ENCODE peak calls at places on chromosomes 6 and 20, in nine cellular contexts. R is small intestine; W is NCI-H226; F is NCI-H345; E is ELR; B is endothelial cell of umbilical vein; Y is effector memory CD4-positive, alpha-beta T cell; D is M059J; H is BJ. Q is an unnamed sample.
A peak's percentile ranks its signal among the peaks of the same experiment; 100 is the strongest.

GRCh38 chr20:16462711-16463110 is 110.5 kb downstream of the KIF16B start:
- DNase-seq in E (no peak), F (no peak), W (no peak), Y (no peak), H (no peak), D (no peak), R (no peak), B (no peak), Q (no peak)

GRCh38 chr6:74182992-74183391 is 487.0 kb downstream of the CD109 start:
- DNase-seq in D (no peak), Y (no peak), B (no peak), W (no peak), R (no peak), E (no peak), H (no peak), F (peak; percentile 18), Q (no peak)

GRCh38 chr6:137258170-137258569 is 39.0 kb upstream of the IFNGR1 start:
- DNase-seq in B (no peak), H (no peak), W (no peak), F (no peak), Y (peak; percentile 8), D (peak; percentile 73), E (no peak), R (peak; percentile 22), Q (peak; percentile 63)

GRCh38 chr6:167750956-167751358 is 75.8 kb upstream of the AFDN start:
- DNase-seq in B (no peak), Y (no peak), F (peak; percentile 6), E (no peak), D (no peak), W (no peak), H (no peak), R (peak; percentile 64), Q (peak; percentile 88)

GRCh38 chr6:17968081-17968518 is 19.3 kb downstream of the KIF13A start:
- DNase-seq in B (no peak), W (peak; percentile 69), R (no peak), D (peak; percentile 93), H (no peak), E (peak; percentile 75), F (no peak), Y (no peak), Q (no peak)

GRCh38 chr6:82750570-82750969 is 315.1 kb downstream of the UBE3D start:
- DNase-seq in W (no peak), H (peak; percentile 49), Y (no peak), F (no peak), E (peak; percentile 35), R (no peak), B (no peak), D (peak; percentile 77), Q (no peak)

GRCh38 chr20:58651823-58652605 is 931 bp downstream of the STX16 start:
- DNase-seq in H (no peak), F (peak; percentile 51), Y (peak; percentile 51), D (peak; percentile 89), E (peak; percentile 86), W (peak; percentile 34), R (peak; percentile 80), B (peak; percentile 74), Q (peak; percentile 79)

GRCh38 chr20:4944518-4944917 is 56.8 kb downstream of the SLC23A2 start:
- DNase-seq in H (no peak), F (no peak), W (no peak), R (no peak), Y (no peak), E (no peak), B (no peak), D (peak; percentile 43), Q (no peak)

GRCh38 chr20:13492001-13492480 is 146.7 kb downstream of the TASP1 start:
- DNase-seq in R (no peak), F (no peak), W (peak; percentile 38), D (peak; percentile 59), Y (no peak), E (peak; percentile 13), H (peak; percentile 58), B (no peak), Q (no peak)

GRCh38 chr20:31596831-31597482 is 8.1 kb upstream of the ID1 start:
- DNase-seq in H (no peak), R (no peak), E (no peak), B (no peak), F (no peak), Y (no peak), W (no peak), D (peak; percentile 70), Q (no peak)

GRCh38 chr6:138036955-138037592 is 70.1 kb downstream of the PERP start:
- DNase-seq in D (peak; percentile 69), E (peak; percentile 19), R (peak; percentile 10), W (no peak), F (peak; percentile 49), Y (no peak), B (no peak), H (no peak), Q (no peak)

GRCh38 chr6:56388414-56388752 is 141.0 kb upstream of the COL21A1 start:
- DNase-seq in D (no peak), H (no peak), Y (no peak), F (no peak), E (no peak), B (no peak), W (no peak), R (no peak), Q (no peak)

GRCh38 chr6:142482973-142483372 is 181.2 kb downstream of the ADGRG6 start:
- DNase-seq in F (no peak), R (no peak), H (no peak), E (no peak), B (no peak), Y (no peak), D (no peak), W (no peak), Q (no peak)

GRCh38 chr6:40413231-40413755 is 173.9 kb downstream of the LRFN2 start:
- DNase-seq in B (no peak), F (no peak), H (no peak), Y (no peak), E (no peak), W (no peak), R (no peak), D (no peak), Q (no peak)

GRCh38 chr6:28011716-28012115 is 54.7 kb downstream of the OR2B6 start:
- DNase-seq in W (no peak), R (no peak), H (no peak), D (no peak), F (no peak), E (no peak), Y (no peak), B (no peak), Q (no peak)

GRCh38 chr6:106477158-106477557 is 116.6 kb downstream of the CRYBG1 start:
- DNase-seq in B (no peak), E (no peak), H (no peak), W (no peak), R (no peak), D (no peak), Y (no peak), F (no peak), Q (no peak)

GRCh38 chr6:168314948-168315347 is 4.6 kb downstream of the DACT2 start:
- DNase-seq in D (peak; percentile 3), R (no peak), H (no peak), E (no peak), Y (no peak), W (peak; percentile 26), F (no peak), B (no peak), Q (no peak)

GRCh38 chr6:163169521-163169920 is 245.0 kb upstream of the QKI start:
- DNase-seq in W (no peak), H (no peak), F (no peak), D (no peak), B (no peak), R (no peak), Y (no peak), E (no peak), Q (no peak)

GRCh38 chr6:4599924-4600323 is 176.3 kb upstream of the CDYL start:
- DNase-seq in W (peak; percentile 87), Y (no peak), E (peak; percentile 97), F (no peak), H (no peak), R (no peak), B (peak; percentile 89), D (peak; percentile 99), Q (no peak)

GRCh38 chr6:121897337-121897760 is 461.9 kb downstream of the GJA1 start:
- DNase-seq in W (peak; percentile 64), F (no peak), E (no peak), B (peak; percentile 4), Y (no peak), D (peak; percentile 48), H (no peak), R (no peak), Q (no peak)

GRCh38 chr6:73728548-73729205 is 32.7 kb downstream of the CD109 start:
- DNase-seq in E (no peak), Y (no peak), D (no peak), F (no peak), B (no peak), R (no peak), H (no peak), W (no peak), Q (no peak)

GRCh38 chr6:44096615-44097014 is 30.6 kb downstream of the MRPL14 start:
- DNase-seq in H (no peak), Y (peak; percentile 58), E (peak; percentile 80), D (peak; percentile 77), F (peak; percentile 66), W (peak; percentile 50), B (peak; percentile 66), R (peak; percentile 87), Q (peak; percentile 80)

GRCh38 chr6:131250121-131250520 is 114.9 kb downstream of the AKAP7 start:
- DNase-seq in F (no peak), R (peak; percentile 91), W (no peak), B (peak; percentile 57), H (no peak), E (peak; percentile 43), D (no peak), Y (no peak), Q (peak; percentile 63)

GRCh38 chr6:41581381-41581991 is 35.3 kb downstream of the FOXP4 start:
- DNase-seq in F (no peak), D (peak; percentile 100), R (no peak), Y (no peak), H (no peak), B (peak; percentile 85), E (peak; percentile 95), W (peak; percentile 82), Q (no peak)

GRCh38 chr20:31485450-31486339 is 10.6 kb downstream of the REM1 start:
- DNase-seq in E (no peak), D (peak; percentile 83), B (peak; percentile 70), W (peak; percentile 60), H (no peak), R (no peak), F (no peak), Y (no peak), Q (peak; percentile 51)

GRCh38 chr20:63260521-63260920 is 6.3 kb upstream of the NKAIN4 start:
- DNase-seq in Y (no peak), H (no peak), D (no peak), W (no peak), E (no peak), R (no peak), B (no peak), F (no peak), Q (no peak)

GRCh38 chr20:19866070-19866469 is 108.0 kb downstream of the RIN2 start:
- DNase-seq in Y (no peak), B (no peak), E (no peak), H (no peak), R (no peak), D (no peak), F (no peak), W (no peak), Q (no peak)

GRCh38 chr20:1935696-1936366 is 40.6 kb downstream of the SIRPA start:
- DNase-seq in R (peak; percentile 64), B (no peak), E (no peak), F (peak; percentile 19), H (no peak), W (no peak), D (no peak), Y (no peak), Q (no peak)

Q was measured in lower lobe of right lung.